ENCODE peak calls at places on chromosome 15, in four cellular contexts. B is IMR-90, V is H9, Q is H1. N is an unnamed sample.
A peak's percentile ranks its signal among the peaks of the same experiment; 100 is the strongest.

GRCh38 chr15:99333981-99334380 is 82.7 kb downstream of the LRRC28 start:
- DNase-seq in Q (no peak), V (no peak), B (no peak), N (no peak)

GRCh38 chr15:57784081-57784488 is 77.6 kb downstream of the POLR2M start:
- DNase-seq in V (no peak), B (no peak), Q (no peak), N (no peak)

GRCh38 chr15:72009207-72009606 is 108.7 kb downstream of the MYO9A start:
- DNase-seq in Q (no peak), V (no peak), B (no peak), N (peak; percentile 44)

GRCh38 chr15:66948294-66948693 is 117.1 kb upstream of the SMAD3 start:
- DNase-seq in V (no peak), Q (no peak), B (peak; percentile 50), N (peak; percentile 48)

GRCh38 chr15:86087808-86088207 is 8.1 kb downstream of the AGBL1 start:
- DNase-seq in B (no peak), V (no peak), Q (no peak), N (no peak)

GRCh38 chr15:27660676-27661075 is 438.4 kb downstream of the OCA2 start:
- DNase-seq in Q (no peak), V (no peak), B (no peak), N (no peak)

GRCh38 chr15:62739082-62739481 is 303.5 kb upstream of the TPM1 start:
- DNase-seq in V (no peak), B (peak; percentile 88), Q (no peak), N (no peak)

GRCh38 chr15:69753867-69754266 is 301.2 kb downstream of the RPLP1 start:
- DNase-seq in V (no peak), B (no peak), Q (no peak), N (no peak)

GRCh38 chr15:78360426-78360825 is 20.3 kb downstream of the CRABP1 start:
- DNase-seq in V (no peak), Q (no peak), B (no peak), N (peak; percentile 27)

GRCh38 chr15:80424381-80424780 is 20.2 kb downstream of the ARNT2 start:
- DNase-seq in V (no peak), B (no peak), Q (no peak), N (no peak)

GRCh38 chr15:92014461-92015030 is 161.0 kb downstream of the SLCO3A1 start:
- DNase-seq in B (no peak), V (no peak), Q (no peak), N (no peak)

GRCh38 chr15:48945386-48945785 is 18.3 kb downstream of the SHC4 start:
- DNase-seq in B (no peak), V (no peak), Q (no peak), N (no peak)

GRCh38 chr15:77393471-77393840 is 26.4 kb downstream of the PEAK1 start:
- DNase-seq in Q (no peak), B (peak; percentile 60), V (no peak), N (peak; percentile 13)

GRCh38 chr15:85614059-85614458 is 180.7 kb downstream of the KLHL25 start:
- DNase-seq in V (no peak), Q (no peak), B (no peak), N (no peak)

GRCh38 chr15:27743638-27744037 is 355.5 kb downstream of the OCA2 start:
- DNase-seq in B (no peak), Q (peak; percentile 32), V (no peak), N (no peak)

GRCh38 chr15:80105193-80105984 is 45.9 kb downstream of the ZFAND6 start:
- DNase-seq in V (no peak), Q (no peak), B (peak; percentile 89), N (no peak)

GRCh38 chr15:26805470-26805869 is 32.6 kb upstream of the GABRB3 start:
- DNase-seq in Q (no peak), B (no peak), V (no peak), N (no peak)

GRCh38 chr15:68441045-68441743 is 9.2 kb upstream of the ITGA11 start:
- DNase-seq in V (peak; percentile 5), Q (peak; percentile 24), B (peak; percentile 34), N (no peak)

GRCh38 chr15:62560943-62561571 is 396.0 kb upstream of the C2CD4B start:
- DNase-seq in B (no peak), V (peak; percentile 62), Q (no peak), N (peak; percentile 82)

GRCh38 chr15:40347559-40348470 is 3.0 kb upstream of the PHGR1 start:
- DNase-seq in Q (no peak), B (no peak), V (no peak), N (no peak)
- H3K56ac ChIP-seq in Q (no peak overlapping the region), B (no peak overlapping the region), V (no peak overlapping the region), N (peak overlapping the region; percentile 34)

DNA sequence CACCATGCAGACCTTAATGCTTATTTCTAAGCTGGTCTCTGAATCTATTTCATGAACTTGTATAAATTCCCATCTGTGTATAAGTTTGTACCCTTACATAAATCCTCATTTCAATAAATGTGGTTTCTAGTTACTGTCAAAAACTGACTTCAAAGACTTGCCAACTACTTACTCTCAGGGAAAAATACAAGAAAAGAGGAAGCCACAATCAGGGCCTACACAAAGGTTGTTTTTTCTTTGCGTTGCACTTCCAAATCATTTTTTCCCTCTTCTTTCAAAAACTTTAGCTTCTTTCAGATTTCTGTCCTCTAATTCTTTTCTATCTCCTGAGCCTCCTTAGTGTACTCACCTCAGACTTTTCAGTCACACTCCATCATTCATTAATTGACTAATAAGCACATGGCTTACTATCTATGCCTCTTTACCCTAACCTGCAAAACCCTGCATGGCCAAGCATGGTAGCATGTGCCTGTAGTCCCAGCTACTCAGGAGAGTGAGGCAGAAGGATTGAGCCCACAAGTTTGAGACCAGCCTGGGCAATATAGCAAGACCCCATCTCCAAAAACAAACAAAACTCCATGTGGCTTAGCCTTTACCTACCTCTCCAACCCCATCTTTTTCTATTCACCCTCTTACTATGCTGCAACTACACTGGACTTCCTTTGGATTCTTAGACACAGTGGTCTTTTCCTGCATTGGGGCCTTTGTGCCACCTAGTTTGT is 37.7 kb downstream of the BUB1B start:
- DNase-seq in Q (no peak), V (no peak), B (no peak), N (no peak)
- H3K56ac ChIP-seq in Q (no peak overlapping the region), V (no peak overlapping the region), B (no peak overlapping the region), N (no peak overlapping the region)

GRCh38 chr15:61186905-61187865 is 41.9 kb downstream of the RORA start:
- DNase-seq in B (no peak), Q (no peak), V (no peak), N (no peak)

GRCh38 chr15:61184431-61184830 is 44.7 kb downstream of the RORA start:
- DNase-seq in Q (no peak), V (no peak), B (no peak), N (no peak)

GRCh38 chr15:61182955-61183354 is 46.1 kb downstream of the RORA start:
- DNase-seq in V (no peak), Q (no peak), B (no peak), N (no peak)

GRCh38 chr15:61185759-61186158 is 43.3 kb downstream of the RORA start:
- DNase-seq in V (no peak), B (no peak), Q (no peak), N (no peak)

DNA sequence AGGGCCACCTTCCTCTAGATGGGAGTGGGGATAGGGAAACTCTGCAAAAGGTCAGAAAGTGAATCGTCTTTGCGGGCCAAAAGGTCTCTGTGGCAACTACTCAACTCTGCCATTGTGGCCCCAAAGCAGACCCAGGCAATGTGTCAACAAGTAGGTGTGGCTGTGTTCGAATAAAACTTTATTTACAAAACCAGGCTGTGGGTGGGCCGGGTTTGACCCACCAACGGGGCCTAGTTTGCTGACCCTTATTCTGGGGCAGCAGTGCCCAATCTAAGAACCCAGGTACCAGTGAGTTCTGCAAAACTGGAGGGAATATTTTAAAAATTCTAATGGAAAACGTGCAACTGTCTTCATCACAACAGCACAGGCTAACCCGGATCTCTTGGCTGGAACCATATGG is 40.9 kb downstream of the RORA start:
- DNase-seq in Q (no peak), V (no peak), B (no peak), N (no peak)
- H3K56ac ChIP-seq in Q (no peak overlapping the region), V (no peak overlapping the region), B (no peak overlapping the region), N (no peak overlapping the region)

GRCh38 chr15:89365457-89366055 is 30.9 kb upstream of the POLG start:
- DNase-seq in V (no peak), B (no peak), Q (peak; percentile 55), N (no peak)

GRCh38 chr15:89368566-89369223 is 34.1 kb upstream of the POLG start:
- DNase-seq in V (peak; percentile 73), Q (peak; percentile 83), B (no peak), N (no peak)

GRCh38 chr15:89369548-89369947 is 34.9 kb upstream of the POLG start:
- DNase-seq in B (no peak), V (no peak), Q (no peak), N (no peak)

GRCh38 chr15:89366656-89367393 is 32.2 kb upstream of the POLG start:
- DNase-seq in Q (no peak), V (no peak), B (no peak), N (no peak)

GRCh38 chr15:89367485-89368451 is 33.1 kb upstream of the POLG start:
- DNase-seq in B (no peak), Q (peak; percentile 88), V (peak; percentile 91), N (peak; percentile 64)
- H3K56ac ChIP-seq in B (no peak overlapping the region), Q (no peak overlapping the region), V (no peak overlapping the region), N (no peak overlapping the region)

N was measured in mesendoderm.